ENCODE peak calls at places on chromosome 12, in four cellular contexts. One of them, this sample, is unnamed.

GRCh38 chr12:1812650-1813302 is 7.6 kb upstream of the LRTM2 start:
- DNase-seq in mesenchymal stem cell: peak
- DNase-seq in IMR-90: peak
- DNase-seq in H9: no peak
- DNase-seq in this sample: no peak

GRCh38 chr12:49899921-49900320 is 3.8 kb downstream of the FAIM2 start:
- DNase-seq in mesenchymal stem cell: no peak
- DNase-seq in IMR-90: no peak
- DNase-seq in H9: no peak
- DNase-seq in this sample: no peak

GRCh38 chr12:54479421-54479820 is 6.0 kb upstream of the GTSF1 start:
- DNase-seq in mesenchymal stem cell: no peak
- DNase-seq in IMR-90: peak
- DNase-seq in H9: no peak
- DNase-seq in this sample: no peak

GRCh38 chr12:66903782-66904396 is 225.0 kb upstream of the GRIP1 start:
- DNase-seq in mesenchymal stem cell: no peak
- DNase-seq in IMR-90: no peak
- DNase-seq in H9: no peak
- DNase-seq in this sample: no peak

GRCh38 chr12:119328111-119328510 is 6.4 kb upstream of the CCDC60 start:
- DNase-seq in mesenchymal stem cell: no peak
- DNase-seq in IMR-90: no peak
- DNase-seq in H9: peak
- DNase-seq in this sample: no peak

GRCh38 chr12:106511365-106511764 is 71.4 kb upstream of the RFX4 start:
- DNase-seq in mesenchymal stem cell: no peak
- DNase-seq in IMR-90: no peak
- DNase-seq in H9: no peak
- DNase-seq in this sample: no peak

GRCh38 chr12:131351319-131352028 is 359.4 kb upstream of the SFSWAP start:
- DNase-seq in mesenchymal stem cell: no peak
- DNase-seq in IMR-90: no peak
- DNase-seq in H9: no peak
- DNase-seq in this sample: no peak

GRCh38 chr12:29725587-29726320 is 58.0 kb downstream of the TMTC1 start:
- DNase-seq in mesenchymal stem cell: peak
- DNase-seq in IMR-90: peak
- DNase-seq in H9: no peak
- DNase-seq in this sample: no peak

GRCh38 chr12:24852420-24852819 is 96.5 kb downstream of the BCAT1 start:
- DNase-seq in mesenchymal stem cell: no peak
- DNase-seq in IMR-90: no peak
- DNase-seq in H9: no peak
- DNase-seq in this sample: no peak

GRCh38 chr12:45051490-45052105 is 699 bp upstream of the DBX2 start:
- DNase-seq in mesenchymal stem cell: no peak
- DNase-seq in IMR-90: no peak
- DNase-seq in H9: peak
- DNase-seq in this sample: no peak

GRCh38 chr12:18400186-18400585 is 138.9 kb downstream of the PIK3C2G start:
- DNase-seq in mesenchymal stem cell: no peak
- DNase-seq in IMR-90: peak
- DNase-seq in H9: no peak
- DNase-seq in this sample: no peak

GRCh38 chr12:14572401-14572800 is 4.7 kb upstream of the PLBD1 start:
- DNase-seq in mesenchymal stem cell: no peak
- DNase-seq in IMR-90: no peak
- DNase-seq in H9: no peak
- DNase-seq in this sample: no peak

GRCh38 chr12:30420561-30420960 is 275.1 kb downstream of the IPO8 start:
- DNase-seq in mesenchymal stem cell: no peak
- DNase-seq in IMR-90: peak
- DNase-seq in H9: no peak
- DNase-seq in this sample: no peak

GRCh38 chr12:2548095-2548494 is 246.7 kb upstream of the FKBP4 start:
- DNase-seq in mesenchymal stem cell: no peak
- DNase-seq in IMR-90: peak
- DNase-seq in H9: no peak
- DNase-seq in this sample: no peak

GRCh38 chr12:96047621-96048211 is 12.3 kb upstream of the LTA4H start:
- DNase-seq in mesenchymal stem cell: peak
- DNase-seq in IMR-90: peak
- DNase-seq in H9: no peak
- DNase-seq in this sample: no peak

GRCh38 chr12:94769040-94769420 is 118.7 kb upstream of the TMCC3 start:
- DNase-seq in mesenchymal stem cell: no peak
- DNase-seq in IMR-90: no peak
- DNase-seq in H9: no peak
- DNase-seq in this sample: no peak

GRCh38 chr12:1804545-1805332 is 15.6 kb upstream of the LRTM2 start:
- DNase-seq in mesenchymal stem cell: peak
- DNase-seq in IMR-90: peak
- DNase-seq in H9: peak
- DNase-seq in this sample: peak

GRCh38 chr12:79674629-79675028 is 16.1 kb downstream of the PAWR start:
- DNase-seq in mesenchymal stem cell: peak
- DNase-seq in IMR-90: peak
- DNase-seq in H9: no peak
- DNase-seq in this sample: no peak

GRCh38 chr12:65634626-65635331 is 189.5 kb upstream of the HMGA2 start:
- DNase-seq in mesenchymal stem cell: no peak
- DNase-seq in IMR-90: peak
- DNase-seq in H9: no peak
- DNase-seq in this sample: no peak

GRCh38 chr12:130879781-130880389 is 8.0 kb downstream of the RAN start:
- DNase-seq in mesenchymal stem cell: no peak
- DNase-seq in IMR-90: no peak
- DNase-seq in H9: peak
- DNase-seq in this sample: no peak

GRCh38 chr12:99436584-99436983 is 211.0 kb upstream of the GARIN6 start:
- DNase-seq in mesenchymal stem cell: no peak
- DNase-seq in IMR-90: no peak
- DNase-seq in H9: no peak
- DNase-seq in this sample: no peak

GRCh38 chr12:91182664-91183455 is at the start of gene DCN:
- DNase-seq in mesenchymal stem cell: no peak
- DNase-seq in IMR-90: peak
- DNase-seq in H9: no peak
- DNase-seq in this sample: no peak

GRCh38 chr12:81468206-81468605 is 290.9 kb downstream of the PPFIA2 start:
- DNase-seq in mesenchymal stem cell: no peak
- DNase-seq in IMR-90: peak
- DNase-seq in H9: no peak
- DNase-seq in this sample: no peak

DNA sequence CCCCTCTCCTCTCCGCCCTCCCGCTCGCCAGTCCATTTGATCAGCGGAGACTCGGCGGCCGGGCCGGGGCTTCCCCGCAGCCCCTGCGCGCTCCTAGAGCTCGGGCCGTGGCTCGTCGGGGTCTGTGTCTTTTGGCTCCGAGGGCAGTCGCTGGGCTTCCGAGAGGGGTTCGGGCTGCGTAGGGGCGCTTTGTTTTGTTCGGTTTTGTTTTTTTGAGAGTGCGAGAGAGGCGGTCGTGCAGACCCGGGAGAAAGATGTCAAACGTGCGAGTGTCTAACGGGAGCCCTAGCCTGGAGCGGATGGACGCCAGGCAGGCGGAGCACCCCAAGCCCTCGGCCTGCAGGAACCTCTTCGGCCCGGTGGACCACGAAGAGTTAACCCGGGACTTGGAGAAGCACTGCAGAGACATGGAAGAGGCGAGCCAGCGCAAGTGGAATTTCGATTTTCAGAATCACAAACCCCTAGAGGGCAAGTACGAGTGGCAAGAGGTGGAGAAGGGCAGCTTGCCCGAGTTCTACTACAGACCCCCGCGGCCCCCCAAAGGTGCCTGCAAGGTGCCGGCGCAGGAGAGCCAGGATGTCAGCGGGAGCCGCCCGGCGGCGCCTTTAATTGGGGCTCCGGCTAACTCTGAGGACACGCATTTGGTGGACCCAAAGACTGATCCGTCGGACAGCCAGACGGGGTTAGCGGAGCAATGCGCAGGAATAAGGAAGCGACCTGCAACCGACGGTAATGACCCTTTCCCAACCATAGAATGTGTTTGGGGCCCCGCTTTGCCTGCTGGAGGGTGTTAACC is 616 bp downstream of the CDKN1B start:
- DNase-seq in mesenchymal stem cell: peak
- DNase-seq in IMR-90: no peak
- DNase-seq in H9: peak
- DNase-seq in this sample: no peak
- H2BK5ac ChIP-seq in mesenchymal stem cell: peak
- H2BK5ac ChIP-seq in IMR-90: peak
- H2BK5ac ChIP-seq in H9: no peak
- H2BK5ac ChIP-seq in this sample: peak

DNA sequence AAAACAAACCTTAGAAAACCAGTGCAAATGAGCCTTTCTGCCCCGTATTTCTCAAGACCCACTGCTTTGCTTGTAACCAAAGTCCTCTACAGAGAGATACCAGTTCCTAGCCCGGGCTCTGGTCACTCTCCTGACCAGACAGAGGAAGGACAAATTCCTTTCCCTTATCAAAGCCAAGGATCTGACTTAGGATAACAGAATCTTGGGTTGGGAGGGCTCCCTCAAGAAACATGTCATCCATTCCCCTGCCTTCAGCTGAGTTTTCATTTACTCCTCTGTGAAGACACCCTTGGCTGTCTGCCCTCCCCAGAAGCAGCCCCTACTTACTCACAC is 116.0 kb upstream of the PARP11 start:
- DNase-seq in mesenchymal stem cell: no peak
- DNase-seq in IMR-90: no peak
- DNase-seq in H9: no peak
- DNase-seq in this sample: no peak
- H2AFZ ChIP-seq in mesenchymal stem cell: no peak
- H2AFZ ChIP-seq in IMR-90: no peak
- H2AFZ ChIP-seq in H9: no peak
- H2AFZ ChIP-seq in this sample: peak

DNA sequence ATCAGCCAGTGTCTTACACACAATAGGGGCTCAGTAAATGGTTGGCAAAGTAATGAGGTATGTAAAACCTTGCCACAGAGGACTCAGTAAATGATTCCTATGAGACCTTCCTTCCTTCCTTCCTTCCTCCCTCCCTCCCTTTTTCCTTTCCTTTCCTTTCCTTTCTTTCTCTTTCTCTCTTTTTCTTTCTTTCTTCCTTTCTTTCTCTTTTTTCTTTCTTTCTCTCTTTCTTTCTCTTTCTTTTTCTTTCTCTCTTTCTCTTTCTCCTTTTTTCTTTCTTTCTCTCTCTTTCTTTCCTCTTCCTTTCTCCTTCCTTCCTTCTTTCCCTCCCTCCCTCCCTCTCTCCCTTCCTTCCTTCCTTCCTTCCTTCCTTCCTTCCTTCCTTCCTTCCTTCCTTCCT is 7.5 kb downstream of the SDS start:
- DNase-seq in mesenchymal stem cell: no peak
- DNase-seq in IMR-90: no peak
- DNase-seq in H9: no peak
- DNase-seq in this sample: no peak
- H3K27ac ChIP-seq in mesenchymal stem cell: no peak
- H3K27ac ChIP-seq in IMR-90: no peak
- H3K27ac ChIP-seq in H9: no peak
- H3K27ac ChIP-seq in this sample: no peak

GRCh38 chr12:121810234-121810817 is 6.5 kb downstream of the SETD1B start:
- DNase-seq in mesenchymal stem cell: no peak
- DNase-seq in IMR-90: no peak
- DNase-seq in H9: no peak
- DNase-seq in this sample: no peak
- H2BK5ac ChIP-seq in mesenchymal stem cell: no peak
- H2BK5ac ChIP-seq in IMR-90: no peak
- H2BK5ac ChIP-seq in H9: no peak
- H2BK5ac ChIP-seq in this sample: peak

DNA sequence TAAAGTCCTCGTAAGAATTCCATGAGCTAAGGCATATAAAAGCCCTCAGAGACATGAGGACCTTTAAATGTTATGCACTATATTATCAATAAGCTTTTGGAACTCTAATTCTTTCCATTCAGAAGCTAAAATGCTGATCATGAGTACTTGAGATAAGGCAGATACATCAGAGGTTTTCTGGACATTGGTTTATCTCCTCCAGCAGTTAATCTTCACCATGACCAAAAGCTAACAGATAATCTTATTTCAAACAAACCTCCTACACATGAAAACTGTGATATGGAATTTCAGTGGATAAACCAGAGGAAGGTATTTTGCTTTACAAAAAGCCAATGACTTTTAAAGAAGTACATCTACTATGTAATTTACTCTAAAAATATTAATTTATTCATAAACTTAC is 97.9 kb upstream of the BBS10 start:
- DNase-seq in mesenchymal stem cell: no peak
- DNase-seq in IMR-90: no peak
- DNase-seq in H9: no peak
- DNase-seq in this sample: no peak
- H2AFZ ChIP-seq in mesenchymal stem cell: no peak
- H2AFZ ChIP-seq in IMR-90: no peak
- H2AFZ ChIP-seq in H9: no peak
- H2AFZ ChIP-seq in this sample: no peak

DNA sequence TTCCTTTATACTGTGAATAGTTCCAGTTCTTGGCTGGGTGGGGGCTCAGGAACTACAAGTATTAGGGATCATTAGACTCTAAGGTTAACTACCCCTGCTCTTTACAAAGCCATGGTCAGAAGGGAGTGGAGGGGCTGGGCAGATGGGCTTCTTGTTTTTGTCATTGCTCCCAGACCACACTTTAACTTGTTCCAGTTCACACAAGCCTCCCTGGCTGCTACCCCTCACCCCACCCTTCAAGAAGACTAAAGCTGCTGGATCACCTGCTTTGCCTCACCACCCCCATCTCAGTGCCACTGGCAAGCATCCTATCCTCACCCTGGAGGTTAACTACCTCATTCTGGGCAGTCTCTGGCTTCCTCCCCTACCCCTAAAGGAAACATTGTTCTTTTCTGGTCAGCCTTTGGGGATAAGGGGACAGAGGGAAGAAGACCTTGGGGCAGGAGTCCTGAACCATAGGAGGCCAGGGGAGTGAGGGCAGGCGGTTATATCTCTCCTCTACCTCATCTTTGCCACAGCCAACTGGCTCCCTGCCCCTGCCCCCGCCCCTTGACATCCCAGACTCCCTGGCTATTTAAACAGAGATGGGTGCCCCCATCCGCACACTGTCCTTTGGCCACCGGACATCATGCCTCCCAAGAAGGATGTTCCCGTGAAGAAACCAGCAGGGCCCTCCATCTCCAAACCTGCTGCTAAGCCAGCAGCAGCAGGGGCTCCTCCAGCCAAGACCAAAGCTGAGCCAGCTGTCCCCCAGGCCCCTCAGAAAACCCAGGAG is 1.1 kb downstream of the MYL6B start:
- DNase-seq in mesenchymal stem cell: no peak
- DNase-seq in IMR-90: no peak
- DNase-seq in H9: no peak
- DNase-seq in this sample: no peak
- H3K27ac ChIP-seq in mesenchymal stem cell: no peak
- H3K27ac ChIP-seq in IMR-90: no peak
- H3K27ac ChIP-seq in H9: no peak
- H3K27ac ChIP-seq in this sample: no peak